ENCODE peak calls at places on chromosome 17, in four cellular contexts. Q, H, E and L are unnamed samples.

GRCh38 chr17:37462492-37462891 is 27.2 kb upstream of the DUSP14 start:
- DNase-seq in H (no peak), E (no peak), Q (no peak), L (no peak)

GRCh38 chr17:7932483-7932891 is 481 bp downstream of the CNTROB start:
- DNase-seq in E (peak), Q (peak), H (no peak), L (peak)

GRCh38 chr17:77471984-77472836 is 331.4 kb downstream of the SEC14L1 start:
- DNase-seq in Q (no peak), H (no peak), E (no peak), L (no peak)

GRCh38 chr17:21374455-21375161 is 1.5 kb upstream of the KCNJ12 start:
- DNase-seq in E (no peak), H (no peak), Q (no peak), L (no peak)

GRCh38 chr17:38590988-38591758 is 14.6 kb downstream of the SRCIN1 start:
- DNase-seq in E (no peak), Q (peak), H (no peak), L (no peak)

GRCh38 chr17:29078183-29079045 is 35.5 kb downstream of the PIPOX start:
- DNase-seq in H (peak), E (no peak), Q (no peak), L (no peak)

GRCh38 chr17:78664476-78665384 is 87.5 kb upstream of the DNAH17 start:
- DNase-seq in H (no peak), Q (peak), E (no peak), L (peak)

GRCh38 chr17:46026815-46027125 is 27.7 kb downstream of the STH start:
- DNase-seq in H (no peak), Q (no peak), E (no peak), L (no peak)

GRCh38 chr17:63939401-63939800 is 7.3 kb upstream of the CD79B start:
- DNase-seq in Q (no peak), H (no peak), E (no peak), L (no peak)

GRCh38 chr17:53896047-53896446 is 73.3 kb downstream of the KIF2B start:
- DNase-seq in Q (no peak), E (no peak), H (no peak), L (no peak)

GRCh38 chr17:4604111-4604644 is 19.8 kb downstream of the SMTNL2 start:
- DNase-seq in E (no peak), Q (no peak), H (no peak), L (peak)

GRCh38 chr17:38568274-38568673 is 37.5 kb downstream of the SRCIN1 start:
- DNase-seq in Q (no peak), H (no peak), E (no peak), L (no peak)

GRCh38 chr17:5122586-5123342 is 6.9 kb downstream of the USP6 start:
- DNase-seq in Q (no peak), H (no peak), E (peak), L (no peak)

GRCh38 chr17:4872786-4873185 is 26.6 kb upstream of the C17orf107 start:
- DNase-seq in H (no peak), Q (no peak), E (no peak), L (no peak)

GRCh38 chr17:14133104-14133503 is 63.8 kb downstream of the COX10 start:
- DNase-seq in Q (no peak), H (no peak), E (no peak), L (no peak)

GRCh38 chr17:50676065-50676975 is 31.4 kb downstream of the ANKRD40 start:
- DNase-seq in Q (no peak), E (no peak), H (no peak), L (peak)

GRCh38 chr17:7704601-7705268 is at the start of gene EFNB3:
- DNase-seq in E (peak), Q (no peak), H (no peak), L (peak)

GRCh38 chr17:9004132-9004960 is 17.0 kb upstream of the NTN1 start:
- DNase-seq in H (no peak), E (peak), Q (no peak), L (no peak)

GRCh38 chr17:9001539-9001938 is 19.8 kb upstream of the NTN1 start:
- DNase-seq in E (no peak), Q (no peak), H (no peak), L (no peak)

GRCh38 chr17:9002236-9002609 is 19.1 kb upstream of the NTN1 start:
- DNase-seq in E (no peak), Q (no peak), H (no peak), L (no peak)

GRCh38 chr17:9003355-9004131 is 17.8 kb upstream of the NTN1 start:
- DNase-seq in E (peak), H (no peak), Q (no peak), L (no peak)

GRCh38 chr17:9002610-9003354 is 18.5 kb upstream of the NTN1 start:
- DNase-seq in E (peak), Q (no peak), H (no peak), L (no peak)
- TF ChIP-seq FOSL1 in E (no peak), Q (no peak), H (no peak), L (no peak)

GRCh38 chr17:31673076-31673475 is 186.0 kb downstream of the COPRS start:
- DNase-seq in Q (no peak), H (no peak), E (no peak), L (no peak)
- TF ChIP-seq FOSL1 in Q (no peak), H (no peak), E (no peak), L (no peak)

DNA sequence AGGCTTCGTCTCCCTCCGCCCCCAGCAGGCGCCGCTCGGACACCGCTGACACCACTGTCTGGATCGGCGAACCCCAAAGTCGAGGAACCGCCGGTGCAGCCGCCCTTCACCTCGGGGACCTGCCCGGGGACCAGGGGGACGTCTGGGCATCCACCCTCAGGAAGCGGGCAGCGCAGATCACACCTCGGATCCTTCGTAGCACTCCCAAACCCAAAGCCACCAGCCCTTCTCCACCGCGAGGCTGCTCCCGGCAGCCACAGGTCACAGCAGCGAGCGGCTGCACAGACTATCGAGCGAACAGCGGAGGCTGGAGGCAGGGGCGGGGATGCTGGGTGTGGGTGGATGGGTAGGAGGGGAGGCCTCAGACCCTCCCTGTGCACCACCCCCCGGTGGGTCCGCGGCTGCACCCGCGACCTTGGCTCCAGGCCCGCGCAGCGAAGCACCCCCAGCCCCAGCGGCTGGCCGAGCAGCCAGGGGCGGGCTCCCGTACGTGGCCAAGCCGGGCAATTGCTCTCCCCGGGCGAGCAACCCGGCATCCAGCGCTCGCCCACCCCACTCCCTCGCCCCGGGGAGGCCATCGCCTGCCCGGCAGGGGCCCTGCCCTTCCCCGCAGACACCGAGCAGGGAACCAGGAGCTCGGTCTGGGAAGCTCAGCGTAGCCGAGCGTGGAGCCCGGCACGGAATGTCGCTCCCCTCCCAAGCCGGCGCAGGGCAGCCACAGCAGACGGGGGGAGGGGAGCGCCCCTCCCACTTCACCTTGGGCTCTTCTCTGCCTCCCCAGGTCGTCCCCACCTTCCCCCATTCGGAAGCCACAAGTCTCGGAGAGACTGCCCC is 1.0 kb downstream of the SDK2 start:
- DNase-seq in H (no peak), E (peak), Q (no peak), L (no peak)
- TF ChIP-seq FOSL1 in H (no peak), E (no peak), Q (no peak), L (no peak)

DNA sequence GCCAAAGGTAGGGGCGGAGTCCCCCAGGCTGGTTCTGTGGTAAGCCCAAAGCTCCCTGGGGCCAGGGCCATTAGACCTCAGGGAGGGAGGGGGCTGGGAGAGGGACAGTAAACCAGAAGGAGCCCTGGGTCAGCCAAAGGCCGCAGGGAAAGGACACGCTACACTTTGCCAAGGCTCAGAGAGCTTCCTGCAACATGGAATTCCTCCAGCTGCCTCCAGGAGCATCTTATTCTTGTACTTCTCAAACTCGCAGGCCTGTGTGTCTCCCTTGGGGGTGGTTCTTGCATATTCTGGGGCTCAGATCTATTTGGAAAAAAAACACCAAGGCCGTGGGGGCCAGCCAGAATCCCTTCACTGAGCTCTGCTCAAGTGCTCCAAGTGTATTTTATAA is 25.1 kb downstream of the AKAP1 start:
- DNase-seq in H (no peak), Q (no peak), E (no peak), L (no peak)
- TF ChIP-seq FOSL1 in H (no peak), Q (no peak), E (no peak), L (no peak)